ENCODE peak calls at places on chromosomes 4 and X, in five cellular contexts. F is NCI-H1092, K is cardiac muscle cell, Y is BJ, M is NB4. C is an unnamed sample.

GRCh38 chrX:16743604-16744325 is 24.4 kb downstream of the SYAP1 start:
- DNase-seq in F (no peak), K (no peak), Y (no peak), M (no peak), C (no peak)

GRCh38 chr4:72295966-72296557 is 264.3 kb downstream of the NPFFR2 start:
- DNase-seq in F (no peak), K (peak), Y (no peak), M (peak), C (peak)

GRCh38 chr4:47804598-47804997 is 33.3 kb downstream of the CORIN start:
- DNase-seq in F (no peak), K (no peak), Y (no peak), M (no peak), C (no peak)

GRCh38 chr4:113447695-113448265 is 313.8 kb downstream of the CAMK2D start:
- DNase-seq in F (no peak), K (no peak), Y (no peak), M (no peak), C (no peak)

GRCh38 chr4:151267822-151268535 is 9.0 kb upstream of the PRSS48 start:
- DNase-seq in F (no peak), K (no peak), Y (no peak), M (no peak), C (no peak)

GRCh38 chrX:136619889-136620505 is 28.0 kb upstream of the CD40LG start:
- DNase-seq in F (no peak), K (no peak), Y (no peak), M (no peak), C (no peak)

GRCh38 chr4:100070868-100071267 is 119.4 kb downstream of the DDIT4L start:
- DNase-seq in F (no peak), K (no peak), Y (no peak), M (no peak), C (no peak)

GRCh38 chr4:6296026-6296425 is 26.4 kb downstream of the WFS1 start:
- DNase-seq in F (no peak), K (no peak), Y (no peak), M (no peak), C (no peak)

GRCh38 chr4:153467897-153468262 is 1.7 kb downstream of the TMEM131L start:
- DNase-seq in F (no peak), K (no peak), Y (no peak), M (peak), C (no peak)

GRCh38 chrX:35726176-35726575 is 72.0 kb upstream of the MAGEB16 start:
- DNase-seq in F (no peak), K (peak), Y (no peak), M (peak), C (no peak)

GRCh38 chr4:185721190-185721948 is 90.6 kb downstream of the SORBS2 start:
- DNase-seq in F (no peak), K (no peak), Y (no peak), M (no peak), C (no peak)

GRCh38 chrX:118181030-118181429 is 64.4 kb upstream of the KLHL13 start:
- DNase-seq in F (no peak), K (no peak), Y (no peak), M (no peak), C (no peak)

GRCh38 chrX:29024813-29025342 is 437.6 kb downstream of the IL1RAPL1 start:
- DNase-seq in F (no peak), K (no peak), Y (no peak), M (peak), C (no peak)

GRCh38 chr4:85495621-85496020 is 20.7 kb downstream of the ARHGAP24 start:
- DNase-seq in F (no peak), K (peak), Y (no peak), M (no peak), C (no peak)

GRCh38 chr4:88600129-88600849 is 8.0 kb downstream of the HERC3 start:
- DNase-seq in F (no peak), K (no peak), Y (peak), M (no peak), C (no peak)

GRCh38 chr4:74975848-74976824 is 43.2 kb downstream of the PARM1 start:
- DNase-seq in F (no peak), K (no peak), Y (no peak), M (no peak), C (no peak)

GRCh38 chr4:39576268-39576667 is 49.0 kb upstream of the UGDH start:
- DNase-seq in F (no peak), K (no peak), Y (no peak), M (peak), C (no peak)

GRCh38 chr4:48002267-48002666 is 14.2 kb downstream of the CNGA1 start:
- DNase-seq in F (no peak), K (no peak), Y (no peak), M (no peak), C (no peak)

GRCh38 chrX:9677098-9677739 is 88.4 kb downstream of the GPR143 start:
- DNase-seq in F (no peak), K (no peak), Y (no peak), M (no peak), C (peak)

GRCh38 chrX:34379891-34380290 is 247.8 kb upstream of the FAM47A start:
- DNase-seq in F (no peak), K (no peak), Y (no peak), M (no peak), C (no peak)

GRCh38 chr4:53653484-53654053 is 62.3 kb upstream of the LNX1 start:
- DNase-seq in F (peak), K (no peak), Y (no peak), M (peak), C (peak)

GRCh38 chr4:77434299-77435092 is 171.1 kb upstream of the CXCL13 start:
- DNase-seq in F (no peak), K (no peak), Y (no peak), M (no peak), C (no peak)

GRCh38 chr4:125368684-125369083 is 53.9 kb downstream of the FAT4 start:
- DNase-seq in F (no peak), K (no peak), Y (peak), M (no peak), C (no peak)

GRCh38 chrX:69093960-69094935 is 71.0 kb downstream of the PJA1 start:
- DNase-seq in F (peak), K (peak), Y (no peak), M (peak), C (peak)

GRCh38 chr4:9918475-9918874 is 102.8 kb downstream of the SLC2A9 start:
- DNase-seq in F (no peak), K (peak), Y (no peak), M (no peak), C (no peak)

GRCh38 chr4:1705732-1706131 is 6.4 kb downstream of the SLBP start:
- DNase-seq in F (no peak), K (no peak), Y (no peak), M (no peak), C (no peak)

C was measured in DMS153.